ENCODE peak calls at places on chromosomes 3 and 15, in six cellular contexts. J is mucosa of gallbladder; G is activated T-cell treated with anti-CD3 and anti-CD28 coated beads for 24 hours; O is HL-60; X is fibroblast of lung; L is effector memory CD4-positive, alpha-beta T cell. H is an unnamed sample.

GRCh38 chr15:101534376-101534970 is 45.0 kb upstream of the PCSK6 start:
- DNase-seq in J (no peak), G (no peak), O (no peak), X (no peak), L (no peak), H (no peak)

GRCh38 chr3:62184559-62184958 is 188.8 kb downstream of the FEZF2 start:
- DNase-seq in J (no peak), G (no peak), O (no peak), X (no peak), L (no peak), H (no peak)

GRCh38 chr3:49930922-49931321 is 1.3 kb upstream of the MON1A start:
- DNase-seq in J (no peak), G (no peak), O (no peak), X (no peak), L (no peak), H (no peak)

GRCh38 chr3:158312560-158313141 is 202.8 kb downstream of the RSRC1 start:
- DNase-seq in J (no peak), G (no peak), O (no peak), X (peak; percentile 7), L (no peak), H (no peak)

GRCh38 chr3:193190387-193190786 is 50.6 kb upstream of the PLAAT1 start:
- DNase-seq in J (no peak), G (no peak), O (no peak), X (peak; percentile 25), L (no peak), H (no peak)

GRCh38 chr3:156536524-156537316 is 18.2 kb downstream of the SSR3 start:
- DNase-seq in J (no peak), G (no peak), O (no peak), X (peak; percentile 82), L (no peak), H (no peak)

GRCh38 chr3:135197856-135198255 is 402.8 kb downstream of the EPHB1 start:
- DNase-seq in J (no peak), G (no peak), O (no peak), X (no peak), L (no peak), H (no peak)

GRCh38 chr3:171704002-171704401 is 106.3 kb downstream of the PLD1 start:
- DNase-seq in J (no peak), G (peak; percentile 0), O (peak; percentile 2), X (peak; percentile 40), L (no peak), H (no peak)

GRCh38 chr15:73727330-73728018 is 25.7 kb downstream of the INSYN1 start:
- DNase-seq in J (no peak), G (no peak), O (no peak), X (peak; percentile 92), L (no peak), H (no peak)

GRCh38 chr3:50672656-50673055 is 2.1 kb upstream of the DOCK3 start:
- DNase-seq in J (no peak), G (no peak), O (no peak), X (no peak), L (no peak), H (no peak)

GRCh38 chr3:50170689-50171088 is 15.6 kb downstream of the SEMA3F start:
- DNase-seq in J (no peak), G (no peak), O (no peak), X (peak; percentile 73), L (no peak), H (no peak)

GRCh38 chr3:23567917-23568316 is 237.8 kb upstream of the UBE2E1 start:
- DNase-seq in J (no peak), G (no peak), O (peak; percentile 13), X (peak; percentile 97), L (no peak), H (no peak)

GRCh38 chr3:10688548-10689172 is 127.4 kb upstream of the SLC6A11 start:
- DNase-seq in J (no peak), G (no peak), O (no peak), X (no peak), L (no peak), H (no peak)

GRCh38 chr3:101720851-101721649 is 3.4 kb upstream of the CEP97 start:
- DNase-seq in J (no peak), G (no peak), O (no peak), X (peak; percentile 29), L (no peak), H (no peak)

GRCh38 chr3:55888282-55888855 is 401.3 kb upstream of the WNT5A start:
- DNase-seq in J (no peak), G (no peak), O (peak; percentile 57), X (no peak), L (no peak), H (no peak)

GRCh38 chr3:141191097-141191749 is 40.4 kb upstream of the PXYLP1 start:
- DNase-seq in J (no peak), G (no peak), O (no peak), X (peak; percentile 3), L (no peak), H (no peak)

GRCh38 chr15:91909574-91909973 is 56.1 kb downstream of the SLCO3A1 start:
- DNase-seq in J (no peak), G (no peak), O (no peak), X (no peak), L (no peak), H (no peak)

GRCh38 chr15:90037961-90038633 is 37.0 kb downstream of the ZNF710 start:
- DNase-seq in J (no peak), G (peak; percentile 46), O (no peak), X (peak; percentile 82), L (no peak), H (no peak)

GRCh38 chr15:68795298-68795848 is 25.3 kb downstream of the ANP32A start:
- DNase-seq in J (peak; percentile 90), G (peak; percentile 52), O (peak; percentile 57), X (peak; percentile 84), L (peak; percentile 34), H (no peak)

GRCh38 chr3:59456852-59457485 is 407.1 kb upstream of the CFAP20DC start:
- DNase-seq in J (no peak), G (peak; percentile 23), O (no peak), X (no peak), L (no peak), H (no peak)

GRCh38 chr3:45568848-45569247 is 25.7 kb upstream of the LIMD1 start:
- DNase-seq in J (no peak), G (no peak), O (no peak), X (no peak), L (no peak), H (no peak)

GRCh38 chr3:65483475-65483874 is 555.2 kb downstream of the MAGI1 start:
- DNase-seq in J (peak; percentile 78), G (no peak), O (no peak), X (peak; percentile 34), L (no peak), H (no peak)

GRCh38 chr3:14118400-14119165 is 6.1 kb downstream of the CHCHD4 start:
- DNase-seq in J (no peak), G (no peak), O (no peak), X (no peak), L (no peak), H (no peak)

GRCh38 chr15:84833447-84833846 is 16.3 kb downstream of the ALPK3 start:
- DNase-seq in J (no peak), G (no peak), O (no peak), X (peak; percentile 52), L (no peak), H (no peak)

GRCh38 chr3:139101396-139101795 is 56.7 kb upstream of the PRR23C start:
- DNase-seq in J (no peak), G (no peak), O (no peak), X (no peak), L (no peak), H (no peak)

H was measured in GOT3.